ENCODE peak calls at places on chromosomes 13 and 19, in seven cellular contexts. W is heart left ventricle; I is left colon; R is activated T-helper 1 cell treated with anti-CD3 and anti-CD28 coated beads, Interleukin-12 subunit alpha, Interleukin-12 subunit beta, Interleukin-2, Interleukin-4 antibody, amounts not matched to agents 30 ng/mL and 10 ng/mL and 1 ng/mL, durations not matched to agents 14 hours and 24 hours and 36 hours; K is left ventricle myocardium inferior; Z is T-helper 17 cell; L is NCI-H1092 treated with DMSO at 0.1 percent for 48 hours. B is an unnamed sample.

GRCh38 chr19:6020972-6021805 is 43.2 kb upstream of the RANBP3 start:
- DNase-seq in W (no peak), L (peak; percentile 77), R (no peak), Z (no peak), K (no peak), I (no peak), B (no peak)

GRCh38 chr13:32060319-32060924 is 28.8 kb downstream of the FRY start:
- DNase-seq in Z (no peak), W (peak; percentile 42), L (peak; percentile 61), R (no peak), K (peak; percentile 35), I (no peak), B (no peak)

GRCh38 chr13:51584731-51585191 is 499 bp downstream of the WDFY2 start:
- DNase-seq in W (peak; percentile 66), Z (peak; percentile 60), L (peak; percentile 70), K (peak; percentile 49), R (peak; percentile 70), I (peak; percentile 73), B (peak; percentile 46)

GRCh38 chr19:38837656-38838121 is 6.1 kb upstream of the ECH1 start:
- DNase-seq in L (no peak), Z (no peak), R (no peak), W (peak; percentile 9), I (no peak), K (no peak), B (no peak)

GRCh38 chr13:111947026-111947810 is 119.7 kb upstream of the SOX1 start:
- DNase-seq in R (no peak), W (no peak), Z (no peak), K (no peak), I (no peak), L (no peak), B (no peak)

GRCh38 chr13:98187862-98188261 is 10.8 kb upstream of the RNF113B start:
- DNase-seq in K (no peak), R (no peak), L (no peak), I (no peak), W (no peak), Z (no peak), B (no peak)

GRCh38 chr13:29439601-29440381 is 155.7 kb downstream of the SLC7A1 start:
- DNase-seq in K (no peak), L (no peak), R (no peak), Z (no peak), W (no peak), I (no peak), B (no peak)

GRCh38 chr19:46422344-46422743 is 6.4 kb downstream of the PNMA8C start:
- DNase-seq in Z (no peak), W (no peak), L (no peak), I (no peak), R (no peak), K (no peak), B (no peak)

GRCh38 chr19:53538378-53539109 is 599 bp downstream of the ZNF331 start:
- DNase-seq in Z (no peak), R (no peak), I (no peak), L (no peak), K (no peak), W (no peak), B (peak; percentile 9)

GRCh38 chr13:66506979-66507378 is 723.2 kb downstream of the PCDH9 start:
- DNase-seq in I (no peak), W (no peak), Z (no peak), R (no peak), L (no peak), K (no peak), B (no peak)

GRCh38 chr19:43524922-43525835 is 1.8 kb downstream of the ETHE1 start:
- DNase-seq in W (peak; percentile 55), K (peak; percentile 49), L (no peak), Z (no peak), R (no peak), I (peak; percentile 78), B (peak; percentile 73)

GRCh38 chr13:51397262-51397933 is 55.4 kb downstream of the INTS6 start:
- DNase-seq in I (no peak), Z (no peak), K (no peak), R (no peak), L (no peak), W (no peak), B (peak; percentile 70)

GRCh38 chr19:1882089-1882785 is 3.1 kb downstream of the ABHD17A start:
- DNase-seq in L (no peak), I (no peak), Z (peak; percentile 50), K (no peak), R (peak; percentile 74), W (no peak), B (no peak)

GRCh38 chr13:100543872-100544602 is 44.6 kb downstream of the GGACT start:
- DNase-seq in R (no peak), W (no peak), Z (no peak), K (no peak), L (no peak), I (no peak), B (no peak)

GRCh38 chr19:47473336-47473735 is 1.6 kb upstream of the SLC8A2 start:
- DNase-seq in K (no peak), Z (no peak), W (no peak), R (no peak), L (no peak), I (no peak), B (no peak)

GRCh38 chr13:111339366-111340143 is 19.1 kb downstream of the TEX29 start:
- DNase-seq in K (no peak), W (no peak), L (no peak), I (no peak), R (no peak), Z (no peak), B (no peak)

GRCh38 chr13:108980237-108980636 is 350.8 kb downstream of the MYO16 start:
- DNase-seq in K (no peak), Z (no peak), W (no peak), L (peak; percentile 99), I (no peak), R (no peak), B (no peak)

GRCh38 chr13:95335667-95336066 is 34.4 kb upstream of the ABCC4 start:
- DNase-seq in R (no peak), I (no peak), W (no peak), L (no peak), K (no peak), Z (no peak), B (no peak)

GRCh38 chr13:41652735-41653361 is 195.5 kb downstream of the RGCC start:
- DNase-seq in L (no peak), R (no peak), W (no peak), K (no peak), Z (peak; percentile 15), I (no peak), B (peak; percentile 72)

GRCh38 chr19:1577929-1578618 is 9.9 kb upstream of the MEX3D start:
- DNase-seq in Z (no peak), L (peak; percentile 34), I (no peak), R (no peak), W (no peak), K (no peak), B (no peak)

GRCh38 chr13:33169273-33169980 is 116.1 kb downstream of the STARD13 start:
- DNase-seq in L (no peak), W (no peak), R (no peak), Z (no peak), I (no peak), K (no peak), B (peak; percentile 42)

GRCh38 chr13:105655046-105655445 is 880.4 kb downstream of the EFNB2 start:
- DNase-seq in Z (no peak), L (no peak), K (no peak), W (no peak), I (no peak), R (no peak), B (no peak)

GRCh38 chr19:31350693-31351211 is 1.5 kb upstream of the TSHZ3 start:
- DNase-seq in I (peak; percentile 54), K (peak; percentile 68), Z (no peak), W (peak; percentile 62), L (no peak), R (peak; percentile 15), B (peak; percentile 89)

GRCh38 chr19:52170863-52171320 is 529 bp downstream of the ZNF836 start:
- DNase-seq in I (peak; percentile 42), R (no peak), K (peak; percentile 20), L (peak; percentile 21), W (no peak), Z (no peak), B (peak; percentile 27)

GRCh38 chr13:31947506-31947905 is 84.1 kb upstream of the FRY start:
- DNase-seq in W (no peak), I (no peak), L (no peak), R (no peak), K (no peak), Z (no peak), B (peak; percentile 44)

GRCh38 chr13:50766043-50766442 is 77.4 kb downstream of the DLEU7 start:
- DNase-seq in R (no peak), I (no peak), W (no peak), Z (no peak), L (no peak), K (no peak), B (no peak)

GRCh38 chr13:77985866-77986636 is 67.4 kb upstream of the EDNRB start:
- DNase-seq in W (peak; percentile 21), R (no peak), I (no peak), K (no peak), Z (no peak), L (no peak), B (no peak)

GRCh38 chr13:51323824-51324511 is 15.5 kb upstream of the SERPINE3 start:
- DNase-seq in I (no peak), Z (no peak), K (no peak), W (no peak), R (no peak), L (peak; percentile 4), B (no peak)

GRCh38 chr13:94481966-94482365 is 2.5 kb upstream of the DCT start:
- DNase-seq in K (peak; percentile 22), W (peak; percentile 54), I (no peak), R (no peak), L (no peak), Z (no peak), B (peak; percentile 73)

B was measured in GM03348.